ENCODE peak calls at places on chromosomes 4 and X, in five cellular contexts. Y, I, J, K and M are unnamed samples.

GRCh38 chrX:74419861-74420193 is 1.5 kb upstream of the SLC16A2 start:
- DNase-seq in Y (no peak), I (peak; percentile 16), J (peak; percentile 17), K (no peak), M (no peak)

GRCh38 chrX:9911479-9911878 is 55.7 kb upstream of the CLDN34 start:
- DNase-seq in K (no peak), Y (no peak), J (no peak), I (peak; percentile 70), M (no peak)

GRCh38 chr4:118682928-118683327 is 2.3 kb upstream of the METTL14 start:
- DNase-seq in I (peak; percentile 5), K (no peak), Y (peak; percentile 39), J (no peak), M (no peak)

GRCh38 chr4:35105486-35105885 is 1138.8 kb downstream of the ARAP2 start:
- DNase-seq in Y (no peak), I (no peak), J (peak; percentile 51), K (no peak), M (no peak)

GRCh38 chr4:123127218-123127617 is 204.8 kb upstream of the NUDT6 start:
- DNase-seq in K (no peak), J (no peak), Y (peak; percentile 9), I (peak; percentile 9), M (no peak)

GRCh38 chr4:23333556-23333945 is 556.3 kb downstream of the PPARGC1A start:
- DNase-seq in Y (no peak), I (no peak), K (no peak), J (no peak), M (no peak)

GRCh38 chrX:9875801-9876200 is 89.6 kb downstream of the SHROOM2 start:
- DNase-seq in J (no peak), K (no peak), I (no peak), Y (no peak), M (no peak)

GRCh38 chr4:99945718-99946345 is 586 bp downstream of the DNAJB14 start:
- DNase-seq in I (peak; percentile 53), J (no peak), K (no peak), Y (peak; percentile 42), M (peak; percentile 74)

GRCh38 chr4:118865091-118865708 is 23.5 kb upstream of the SYNPO2 start:
- DNase-seq in I (peak; percentile 78), Y (peak; percentile 38), J (peak; percentile 71), K (no peak), M (no peak)

GRCh38 chrX:99348256-99348655 is 1061.8 kb downstream of the PCDH19 start:
- DNase-seq in Y (no peak), K (no peak), I (no peak), J (no peak), M (no peak)

GRCh38 chr4:24382381-24382780 is 202.0 kb downstream of the DHX15 start:
- DNase-seq in K (no peak), Y (no peak), J (no peak), I (peak; percentile 4), M (no peak)

GRCh38 chr4:5198586-5198985 is 147.3 kb downstream of the STK32B start:
- DNase-seq in K (no peak), Y (no peak), I (no peak), J (no peak), M (no peak)

GRCh38 chr4:152936446-152937279 is 540 bp downstream of the FHDC1 start:
- DNase-seq in Y (no peak), J (peak; percentile 60), K (peak; percentile 77), I (peak; percentile 56), M (no peak)

DNA sequence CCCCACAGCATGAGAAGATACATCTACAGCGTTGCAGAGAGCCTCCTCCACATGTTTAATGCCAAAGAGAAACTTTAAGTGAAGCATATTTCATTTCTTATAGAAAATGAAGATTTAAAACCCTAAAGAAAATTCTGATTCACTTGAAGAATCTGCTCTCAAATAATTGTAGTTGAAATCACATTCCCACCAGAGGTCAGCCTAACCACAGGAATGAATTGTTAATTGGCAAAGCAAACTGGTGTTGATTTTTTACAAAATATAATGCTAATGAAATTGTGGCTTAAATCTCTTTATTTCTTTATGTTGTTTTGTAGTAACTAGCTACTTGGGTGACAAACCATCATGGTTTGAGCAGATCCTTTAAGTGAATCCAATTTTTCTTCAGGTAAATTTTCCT is 31.1 kb upstream of the WDR17 start:
- DNase-seq in I (peak; percentile 4), J (peak; percentile 9), Y (peak; percentile 35), K (no peak), M (no peak)
- TF ChIP-seq CTCF in I (peak; percentile 42), J (peak; percentile 48), Y (peak; percentile 73), K (peak; percentile 46), M (no peak)

GRCh38 chr4:127965803-127966175 is 583 bp downstream of the ABHD18 start:
- DNase-seq in K (peak; percentile 82), Y (peak; percentile 66), J (peak; percentile 77), I (peak; percentile 58), M (peak; percentile 75)

GRCh38 chr4:127965062-127965802 is at the start of the genes ABHD18 and MFSD8:
- DNase-seq in I (peak; percentile 99), Y (peak; percentile 99), J (peak; percentile 100), K (peak; percentile 100), M (peak; percentile 99)

GRCh38 chr4:127968565-127968964 is 3.4 kb downstream of the ABHD18 start:
- DNase-seq in Y (no peak), I (no peak), J (no peak), K (no peak), M (no peak)

GRCh38 chr4:127967141-127967775 is 2.1 kb downstream of the ABHD18 start:
- DNase-seq in I (no peak), K (no peak), Y (no peak), J (no peak), M (no peak)
- H3K27ac ChIP-seq in I (no peak overlapping the region), K (no peak overlapping the region), Y (no peak overlapping the region), J (no peak overlapping the region), M (no peak overlapping the region)

DNA sequence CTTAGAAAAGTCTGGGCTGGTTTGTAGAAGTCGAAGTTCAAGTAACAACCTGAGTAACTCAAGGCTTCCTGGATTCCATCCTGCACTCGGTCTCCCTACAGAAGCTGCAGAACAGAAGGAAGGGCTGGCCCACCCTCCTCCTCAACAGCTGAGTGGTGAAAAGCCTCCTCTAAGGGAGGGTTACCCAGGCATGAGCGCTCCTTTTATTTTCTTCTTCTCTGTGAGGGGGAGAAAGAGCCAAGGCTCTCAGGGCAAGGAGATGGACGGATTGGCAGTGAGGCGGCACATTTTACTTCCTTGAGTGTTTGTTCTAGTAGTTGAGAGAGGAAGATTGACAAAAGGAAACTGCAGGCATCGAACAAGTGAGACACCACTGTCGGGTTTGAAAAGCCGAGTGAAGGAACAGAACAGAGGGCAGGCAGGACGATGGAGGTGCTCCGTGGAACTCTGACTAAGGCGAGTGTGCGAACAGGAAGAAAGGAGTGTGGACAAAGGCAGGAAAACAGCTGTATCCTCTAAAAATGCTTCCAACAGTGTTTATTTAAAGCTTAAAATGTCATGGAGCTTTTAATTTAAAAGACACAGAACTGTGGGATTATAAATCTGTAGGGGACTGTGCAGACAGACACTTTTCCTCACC is 38.4 kb upstream of the STS start:
- DNase-seq in Y (peak; percentile 59), K (no peak), J (peak; percentile 30), I (no peak), M (no peak)
- H3K4me3 ChIP-seq in Y (peak overlapping the region; percentile 52), K (no peak overlapping the region), J (no peak overlapping the region), I (no peak overlapping the region), M (peak overlapping the region; percentile 17)

GRCh38 chr4:96913437-96914075 is 1073.7 kb downstream of the PDHA2 start:
- DNase-seq in I (no peak), J (no peak), K (no peak), Y (no peak), M (no peak)

GRCh38 chr4:96912731-96913130 is 1072.8 kb downstream of the PDHA2 start:
- DNase-seq in I (no peak), J (no peak), Y (no peak), K (no peak), M (no peak)

GRCh38 chr4:96916731-96917130 is 1076.8 kb downstream of the PDHA2 start:
- DNase-seq in K (no peak), I (no peak), J (no peak), Y (no peak), M (no peak)
- TF ChIP-seq CTCF in K (no peak), I (no peak), J (no peak), Y (no peak), M (no peak)

GRCh38 chr4:72451349-72451748 is 117.7 kb downstream of the ADAMTS3 start:
- DNase-seq in I (no peak), Y (no peak), K (no peak), J (peak; percentile 22), M (no peak)

GRCh38 chr4:72448231-72448630 is 120.8 kb downstream of the ADAMTS3 start:
- DNase-seq in Y (no peak), K (no peak), I (no peak), J (no peak), M (no peak)

GRCh38 chr4:72444104-72444503 is 124.9 kb downstream of the ADAMTS3 start:
- DNase-seq in K (no peak), Y (no peak), J (no peak), I (no peak), M (no peak)

GRCh38 chr4:72446353-72447055 is 122.5 kb downstream of the ADAMTS3 start:
- DNase-seq in Y (no peak), J (no peak), I (no peak), K (no peak), M (no peak)

GRCh38 chr4:72449705-72450104 is 119.3 kb downstream of the ADAMTS3 start:
- DNase-seq in J (no peak), K (no peak), I (no peak), Y (no peak), M (no peak)
- H3K27ac ChIP-seq in J (no peak overlapping the region), K (no peak overlapping the region), I (no peak overlapping the region), Y (no peak overlapping the region), M (no peak overlapping the region)